ENCODE peak calls at places on chromosomes 3 and 15, in five cellular contexts. H, Z, E, F and V are unnamed samples.

GRCh38 chr3:39317571-39318169 is 11.8 kb upstream of the CCR8 start:
- DNase-seq in H (no peak), Z (no peak), E (no peak), F (no peak), V (no peak)

GRCh38 chr3:42216302-42216701 is 49.7 kb downstream of the CCK start:
- DNase-seq in H (no peak), Z (no peak), E (no peak), F (no peak), V (no peak)

GRCh38 chr3:57142335-57142734 is 22.8 kb downstream of the IL17RD start:
- DNase-seq in H (no peak), Z (no peak), E (no peak), F (no peak), V (peak; percentile 66)

GRCh38 chr15:26261413-26261812 is 398.3 kb upstream of the ATP10A start:
- DNase-seq in H (no peak), Z (no peak), E (no peak), F (no peak), V (no peak)

GRCh38 chr3:183253961-183254815 is 1.1 kb downstream of the B3GNT5 start:
- DNase-seq in H (no peak), Z (peak; percentile 54), E (no peak), F (no peak), V (peak; percentile 74)

GRCh38 chr3:98457543-98457942 is 5.5 kb upstream of the OR5K1 start:
- DNase-seq in H (no peak), Z (no peak), E (no peak), F (no peak), V (peak; percentile 22)

GRCh38 chr3:190360228-190360627 is 27.7 kb upstream of the CLDN16 start:
- DNase-seq in H (no peak), Z (no peak), E (no peak), F (no peak), V (no peak)

GRCh38 chr3:139677341-139678155 is at the start of gene NMNAT3:
- DNase-seq in H (no peak), Z (peak; percentile 88), E (peak; percentile 94), F (no peak), V (peak; percentile 98)

GRCh38 chr15:45747426-45747825 is 112.6 kb downstream of the SQOR start:
- DNase-seq in H (no peak), Z (no peak), E (no peak), F (no peak), V (no peak)

GRCh38 chr15:32735948-32736347 is 18.1 kb downstream of the GREM1 start:
- DNase-seq in H (no peak), Z (no peak), E (no peak), F (no peak), V (no peak)

GRCh38 chr3:108090066-108090700 is 648 bp downstream of the CD47 start:
- DNase-seq in H (no peak), Z (peak; percentile 34), E (no peak), F (no peak), V (peak; percentile 75)

GRCh38 chr3:121529308-121529707 is 16.5 kb downstream of the POLQ start:
- DNase-seq in H (no peak), Z (no peak), E (no peak), F (no peak), V (no peak)

GRCh38 chr3:20739814-20740213 is 553.8 kb upstream of the SGO1 start:
- DNase-seq in H (no peak), Z (no peak), E (no peak), F (no peak), V (no peak)

GRCh38 chr15:74405823-74406222 is 27.9 kb downstream of the SEMA7A start:
- DNase-seq in H (no peak), Z (no peak), E (no peak), F (no peak), V (no peak)

GRCh38 chr15:90106522-90107117 is 4.4 kb upstream of the IDH2 start:
- DNase-seq in H (no peak), Z (no peak), E (no peak), F (no peak), V (no peak)

GRCh38 chr3:145326666-145327065 is 834.3 kb downstream of the PLOD2 start:
- DNase-seq in H (no peak), Z (no peak), E (no peak), F (no peak), V (no peak)

DNA sequence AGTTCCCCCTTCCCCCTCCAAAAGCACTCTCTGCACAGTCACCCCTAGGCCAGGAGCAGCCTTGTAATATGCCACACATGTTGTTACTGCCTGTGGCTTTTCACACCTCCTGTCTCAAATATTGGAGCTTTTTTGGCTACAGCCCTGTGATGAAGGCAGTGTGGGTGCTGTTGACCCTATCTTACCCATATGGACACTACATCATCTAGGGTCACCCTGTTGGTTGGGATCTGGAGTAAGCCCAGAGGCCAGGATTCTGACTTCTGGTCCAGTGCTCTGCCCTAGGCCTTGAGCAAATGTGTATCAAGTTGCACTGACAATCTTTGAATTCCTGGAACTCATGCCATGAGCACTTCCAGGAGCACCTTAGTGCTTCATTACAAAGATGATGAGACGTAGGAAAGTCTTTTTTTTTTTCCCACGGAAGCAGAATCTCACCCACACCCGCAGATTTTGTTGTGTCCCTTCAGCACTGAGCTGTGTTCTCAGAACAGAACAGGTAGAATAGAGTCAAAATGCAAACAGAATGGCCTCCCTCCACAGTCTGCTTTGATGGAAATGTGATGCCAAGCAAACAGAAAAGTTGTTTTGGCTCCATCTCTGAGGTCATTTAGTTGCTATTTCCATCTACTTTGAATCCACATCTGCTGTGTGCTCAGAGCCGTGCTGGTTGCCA is 49.6 kb downstream of the SMAD3 start:
- DNase-seq in H (no peak), Z (no peak), E (no peak), F (no peak), V (no peak)
- H3K27ac ChIP-seq in H (peak overlapping the region; percentile 100), Z (peak overlapping the region; percentile 8), E (peak overlapping the region; percentile 10), F (peak overlapping the region; percentile 81), V (no peak overlapping the region)

GRCh38 chr3:65946438-65946837 is 92.3 kb downstream of the MAGI1 start:
- DNase-seq in H (no peak), Z (no peak), E (no peak), F (no peak), V (no peak)
- TF ChIP-seq POLR2AphosphoS5 in H (no peak), Z (no peak), E (no peak), F (no peak), V (no peak)

DNA sequence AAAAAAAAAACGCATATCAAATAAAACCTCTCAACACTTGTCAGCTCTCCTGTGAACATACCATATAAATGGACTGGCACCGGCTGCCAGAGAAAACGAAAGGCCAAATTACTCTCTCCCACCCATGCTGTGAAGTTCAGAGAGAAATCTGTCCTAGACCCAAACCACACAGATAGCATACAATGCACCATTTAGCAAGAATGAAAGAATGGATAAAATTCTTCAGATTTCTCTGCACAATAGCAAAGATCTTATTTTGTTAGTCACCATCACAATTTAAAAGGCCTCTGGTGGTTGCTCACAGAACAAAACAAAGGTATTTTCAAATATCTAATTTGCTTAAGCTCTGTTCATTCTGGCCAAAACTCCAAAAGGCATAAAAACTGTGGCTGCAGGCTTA is 93.9 kb upstream of the BHLHE40 start:
- DNase-seq in H (no peak), Z (no peak), E (no peak), F (no peak), V (no peak)
- H3K27ac ChIP-seq in H (peak overlapping the region; percentile 52), Z (no peak overlapping the region), E (peak overlapping the region; percentile 35), F (no peak overlapping the region), V (no peak overlapping the region)

GRCh38 chr3:65170357-65171090 is 482.7 kb upstream of the ADAMTS9 start:
- DNase-seq in H (no peak), Z (peak; percentile 52), E (peak; percentile 95), F (no peak), V (peak; percentile 62)
- TF ChIP-seq POLR2AphosphoS5 in H (no peak), Z (peak; percentile 90), E (peak; percentile 97), F (no peak), V (no peak)